ENCODE peak calls at places on chromosomes 11 and 22, in four cellular contexts. One of them, this sample, is unnamed.
A peak's percentile ranks its signal among the peaks of the same experiment; 100 is the strongest.

GRCh38 chr11:26830757-26831156 is 108.9 kb upstream of the SLC5A12 start:
- DNase-seq in GM23338: no peak
- DNase-seq in transverse colon: no peak
- DNase-seq in HL-60: no peak
- DNase-seq in this sample: no peak

GRCh38 chr22:46116491-46116958 is 33.8 kb upstream of the PPARA start:
- DNase-seq in GM23338: peak; percentile 92
- DNase-seq in transverse colon: peak; percentile 95
- DNase-seq in HL-60: peak; percentile 63
- DNase-seq in this sample: peak; percentile 94

GRCh38 chr11:123707606-123708205 is 33.8 kb downstream of the ZNF202 start:
- DNase-seq in HL-60: peak; percentile 35
- DNase-seq in transverse colon: peak; percentile 58
- DNase-seq in GM23338: peak; percentile 85
- DNase-seq in this sample: peak; percentile 33

GRCh38 chr11:73147771-73148681 is 5.9 kb upstream of the FCHSD2 start:
- DNase-seq in GM23338: no peak
- DNase-seq in HL-60: no peak
- DNase-seq in transverse colon: no peak
- DNase-seq in this sample: no peak

GRCh38 chr22:48826546-48826945 is 1001.1 kb downstream of the BRD1 start:
- DNase-seq in HL-60: no peak
- DNase-seq in transverse colon: no peak
- DNase-seq in GM23338: no peak
- DNase-seq in this sample: no peak

GRCh38 chr11:7576671-7577225 is 62.9 kb downstream of the PPFIBP2 start:
- DNase-seq in transverse colon: no peak
- DNase-seq in GM23338: peak; percentile 19
- DNase-seq in HL-60: no peak
- DNase-seq in this sample: no peak

GRCh38 chr22:27998511-27999410 is 79.7 kb upstream of the PITPNB start:
- DNase-seq in transverse colon: no peak
- DNase-seq in GM23338: no peak
- DNase-seq in HL-60: no peak
- DNase-seq in this sample: no peak

GRCh38 chr11:14619580-14619979 is 24.0 kb upstream of the PDE3B start:
- DNase-seq in transverse colon: no peak
- DNase-seq in HL-60: no peak
- DNase-seq in GM23338: no peak
- DNase-seq in this sample: no peak

GRCh38 chr11:19049351-19049750 is 11.2 kb downstream of the MRGPRX2 start:
- DNase-seq in HL-60: no peak
- DNase-seq in GM23338: no peak
- DNase-seq in transverse colon: no peak
- DNase-seq in this sample: no peak

GRCh38 chr11:96199563-96200025 is 143.4 kb downstream of the MAML2 start:
- DNase-seq in transverse colon: no peak
- DNase-seq in HL-60: no peak
- DNase-seq in GM23338: no peak
- DNase-seq in this sample: no peak

GRCh38 chr11:13949876-13950275 is 12.6 kb upstream of the SPON1 start:
- DNase-seq in GM23338: no peak
- DNase-seq in HL-60: no peak
- DNase-seq in transverse colon: no peak
- DNase-seq in this sample: no peak

GRCh38 chr11:124892131-124892530 is 5.5 kb downstream of the ROBO4 start:
- DNase-seq in HL-60: no peak
- DNase-seq in transverse colon: no peak
- DNase-seq in GM23338: no peak
- DNase-seq in this sample: no peak

GRCh38 chr22:27668828-27669797 is 132.4 kb downstream of the MN1 start:
- DNase-seq in transverse colon: peak; percentile 56
- DNase-seq in GM23338: peak; percentile 7
- DNase-seq in HL-60: no peak
- DNase-seq in this sample: no peak

GRCh38 chr11:85123752-85124231 is 503.4 kb downstream of the DLG2 start:
- DNase-seq in GM23338: no peak
- DNase-seq in transverse colon: no peak
- DNase-seq in HL-60: no peak
- DNase-seq in this sample: no peak

GRCh38 chr22:17199131-17199731 is 20.0 kb downstream of the ADA2 start:
- DNase-seq in transverse colon: no peak
- DNase-seq in HL-60: no peak
- DNase-seq in GM23338: peak; percentile 96
- DNase-seq in this sample: no peak

GRCh38 chr22:22120160-22120559 is 124.4 kb upstream of the VPREB1 start:
- DNase-seq in transverse colon: no peak
- DNase-seq in HL-60: no peak
- DNase-seq in GM23338: no peak
- DNase-seq in this sample: no peak

GRCh38 chr22:28014141-28015055 is 95.3 kb upstream of the PITPNB start:
- DNase-seq in transverse colon: no peak
- DNase-seq in GM23338: no peak
- DNase-seq in HL-60: no peak
- DNase-seq in this sample: no peak

GRCh38 chr22:24068717-24069116 is 57.6 kb downstream of the CABIN1 start:
- DNase-seq in GM23338: no peak
- DNase-seq in transverse colon: no peak
- DNase-seq in HL-60: no peak
- DNase-seq in this sample: no peak

GRCh38 chr11:31817054-31817620 is 6.0 kb upstream of the PAX6 start:
- DNase-seq in GM23338: peak; percentile 60
- DNase-seq in transverse colon: no peak
- DNase-seq in HL-60: no peak
- DNase-seq in this sample: no peak

GRCh38 chr22:45608763-45609180 is 62.9 kb upstream of the ATXN10 start:
- DNase-seq in GM23338: no peak
- DNase-seq in transverse colon: no peak
- DNase-seq in HL-60: no peak
- DNase-seq in this sample: no peak

GRCh38 chr22:48693377-48694135 is 1134.1 kb downstream of the BRD1 start:
- DNase-seq in GM23338: no peak
- DNase-seq in HL-60: no peak
- DNase-seq in transverse colon: no peak
- DNase-seq in this sample: no peak

GRCh38 chr11:66360406-66361073 is 11.0 kb downstream of the SLC29A2 start:
- DNase-seq in transverse colon: no peak
- DNase-seq in HL-60: no peak
- DNase-seq in GM23338: no peak
- DNase-seq in this sample: no peak

GRCh38 chr11:118061401-118062125 is 15.3 kb upstream of the TMPRSS4 start:
- DNase-seq in HL-60: no peak
- DNase-seq in GM23338: no peak
- DNase-seq in transverse colon: peak; percentile 3
- DNase-seq in this sample: no peak

GRCh38 chr22:22210375-22210774 is 34.2 kb upstream of the VPREB1 start:
- DNase-seq in GM23338: no peak
- DNase-seq in HL-60: no peak
- DNase-seq in transverse colon: no peak
- DNase-seq in this sample: no peak

GRCh38 chr11:110053848-110054414 is 39.3 kb upstream of the ZC3H12C start:
- DNase-seq in transverse colon: no peak
- DNase-seq in HL-60: no peak
- DNase-seq in GM23338: peak; percentile 56
- DNase-seq in this sample: no peak

GRCh38 chr11:11078344-11078743 is 220.5 kb upstream of the ZBED5 start:
- DNase-seq in HL-60: no peak
- DNase-seq in GM23338: peak; percentile 27
- DNase-seq in transverse colon: no peak
- DNase-seq in this sample: no peak

GRCh38 chr11:44988111-44988510 is 37.4 kb upstream of the TP53I11 start:
- DNase-seq in transverse colon: no peak
- DNase-seq in HL-60: no peak
- DNase-seq in GM23338: no peak
- DNase-seq in this sample: no peak

GRCh38 chr22:42863349-42863911 is 6.4 kb upstream of the ARFGAP3 start:
- DNase-seq in GM23338: no peak
- DNase-seq in HL-60: peak; percentile 10
- DNase-seq in transverse colon: no peak
- DNase-seq in this sample: no peak

GRCh38 chr11:9170450-9170849 is 79.1 kb upstream of the SCUBE2 start:
- DNase-seq in HL-60: no peak
- DNase-seq in GM23338: no peak
- DNase-seq in transverse colon: no peak
- DNase-seq in this sample: no peak

GRCh38 chr11:105665281-105665680 is 55.4 kb downstream of the GRIA4 start:
- DNase-seq in HL-60: no peak
- DNase-seq in GM23338: peak; percentile 16
- DNase-seq in transverse colon: no peak
- DNase-seq in this sample: no peak

GRCh38 chr11:65456418-65456817 is 33.8 kb downstream of the NEAT1 start:
- DNase-seq in transverse colon: no peak
- DNase-seq in HL-60: no peak
- DNase-seq in GM23338: no peak
- DNase-seq in this sample: no peak

GRCh38 chr11:126079640-126080205 is 17.1 kb upstream of the CDON start:
- DNase-seq in HL-60: no peak
- DNase-seq in GM23338: peak; percentile 71
- DNase-seq in transverse colon: no peak
- DNase-seq in this sample: no peak

GRCh38 chr11:86513138-86513537 is 138.5 kb downstream of the CCDC81 start:
- DNase-seq in transverse colon: no peak
- DNase-seq in GM23338: no peak
- DNase-seq in HL-60: no peak
- DNase-seq in this sample: no peak

GRCh38 chr11:61281581-61282250 is 13.4 kb downstream of the VWCE start:
- DNase-seq in transverse colon: peak; percentile 81
- DNase-seq in HL-60: no peak
- DNase-seq in GM23338: peak; percentile 93
- DNase-seq in this sample: no peak

GRCh38 chr11:120786206-120786735 is 237.6 kb upstream of the TBCEL start:
- DNase-seq in GM23338: no peak
- DNase-seq in HL-60: no peak
- DNase-seq in transverse colon: no peak
- DNase-seq in this sample: no peak

GRCh38 chr22:32864596-32864995 is 63.1 kb downstream of the TIMP3 start:
- DNase-seq in transverse colon: no peak
- DNase-seq in GM23338: no peak
- DNase-seq in HL-60: no peak
- DNase-seq in this sample: no peak

GRCh38 chr11:38123673-38124072 is 1525.6 kb upstream of the RAG2 start:
- DNase-seq in GM23338: no peak
- DNase-seq in transverse colon: no peak
- DNase-seq in HL-60: no peak
- DNase-seq in this sample: no peak
- TF ChIP-seq POLR2AphosphoS5 in GM23338: no peak
- TF ChIP-seq POLR2AphosphoS5 in transverse colon: no peak
- TF ChIP-seq POLR2AphosphoS5 in HL-60: no peak
- TF ChIP-seq POLR2AphosphoS5 in this sample: no peak

GRCh38 chr22:39348909-39349505 is 784 bp upstream of the SYNGR1 start:
- DNase-seq in transverse colon: peak; percentile 21
- DNase-seq in HL-60: peak; percentile 98
- DNase-seq in GM23338: no peak
- DNase-seq in this sample: no peak

GRCh38 chr22:39349506-39349966 is 255 bp upstream of the SYNGR1 start:
- DNase-seq in transverse colon: peak; percentile 27
- DNase-seq in HL-60: peak; percentile 52
- DNase-seq in GM23338: peak; percentile 77
- DNase-seq in this sample: no peak

GRCh38 chr22:39350803-39351688 is 1.3 kb downstream of the SYNGR1 start:
- DNase-seq in HL-60: no peak
- DNase-seq in GM23338: no peak
- DNase-seq in transverse colon: no peak
- DNase-seq in this sample: no peak

GRCh38 chr22:39351689-39352214 is 2.0 kb downstream of the SYNGR1 start:
- DNase-seq in transverse colon: no peak
- DNase-seq in HL-60: peak; percentile 51
- DNase-seq in GM23338: peak; percentile 64
- DNase-seq in this sample: no peak

GRCh38 chr22:39349967-39350802 is at the start of gene SYNGR1:
- DNase-seq in transverse colon: no peak
- DNase-seq in GM23338: peak; percentile 44
- DNase-seq in HL-60: no peak
- DNase-seq in this sample: no peak
- TF ChIP-seq POLR2AphosphoS5 in transverse colon: no peak
- TF ChIP-seq POLR2AphosphoS5 in GM23338: peak; percentile 52
- TF ChIP-seq POLR2AphosphoS5 in HL-60: no peak
- TF ChIP-seq POLR2AphosphoS5 in this sample: no peak

DNA sequence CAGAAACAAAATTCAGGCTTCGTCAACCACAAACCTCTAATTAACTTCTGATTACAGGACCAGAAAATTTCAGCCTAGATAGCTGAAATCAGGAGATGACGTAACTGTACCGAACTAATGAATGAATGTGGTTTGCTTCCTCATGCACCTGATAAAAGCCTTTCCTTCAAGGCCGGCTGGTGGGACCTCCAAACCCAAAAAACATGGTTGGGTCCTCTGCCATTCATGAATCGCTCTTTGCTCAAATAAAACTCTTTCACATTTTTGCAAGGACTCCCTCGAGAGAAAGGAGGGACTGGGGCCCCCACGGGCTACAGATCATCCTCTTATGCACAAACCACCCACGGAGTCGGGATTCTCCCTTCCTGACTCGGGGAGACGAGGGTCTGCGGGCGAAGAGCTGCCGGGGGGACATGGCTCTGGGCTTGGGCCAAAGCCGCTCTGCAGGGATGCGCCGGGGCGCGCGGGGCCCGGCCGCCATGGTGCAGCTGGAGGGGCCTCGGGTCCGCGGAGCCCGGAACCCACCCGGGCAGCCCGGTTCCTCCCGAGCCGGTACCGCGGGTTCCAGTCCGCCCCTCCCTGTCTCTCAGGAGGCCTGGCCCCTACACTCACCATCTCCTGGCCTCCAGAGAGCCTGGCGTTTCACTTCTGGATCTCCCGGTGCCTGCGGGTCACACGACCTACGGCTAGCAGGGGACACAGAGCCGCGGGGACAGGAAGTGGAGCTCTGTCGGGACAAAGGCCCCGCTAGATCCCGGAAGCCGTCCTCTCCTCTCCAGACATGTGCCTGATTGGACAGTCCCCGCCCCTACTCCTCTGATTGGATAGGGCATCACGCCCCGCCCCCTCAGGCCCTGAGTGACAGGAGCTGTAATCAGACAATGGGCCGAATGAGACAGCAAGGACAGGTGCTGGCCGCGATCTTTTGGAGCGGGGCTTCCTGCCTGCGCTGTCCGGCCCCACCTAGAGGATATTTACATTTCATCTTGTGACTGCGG is at the start of gene ZNF195:
- DNase-seq in HL-60: peak; percentile 98
- DNase-seq in transverse colon: peak; percentile 99
- DNase-seq in GM23338: peak; percentile 100
- DNase-seq in this sample: peak; percentile 98
- TF ChIP-seq POLR2AphosphoS5 in HL-60: peak; percentile 89
- TF ChIP-seq POLR2AphosphoS5 in transverse colon: peak; percentile 89
- TF ChIP-seq POLR2AphosphoS5 in GM23338: peak; percentile 95
- TF ChIP-seq POLR2AphosphoS5 in this sample: peak; percentile 95

GRCh38 chr11:59199546-59200420 is 12.9 kb downstream of the MPEG1 start:
- DNase-seq in GM23338: no peak
- DNase-seq in HL-60: no peak
- DNase-seq in transverse colon: no peak
- DNase-seq in this sample: no peak
- TF ChIP-seq POLR2AphosphoS5 in GM23338: no peak
- TF ChIP-seq POLR2AphosphoS5 in HL-60: no peak
- TF ChIP-seq POLR2AphosphoS5 in transverse colon: no peak
- TF ChIP-seq POLR2AphosphoS5 in this sample: no peak